ENCODE peak calls at places on chromosome 7, in six cellular contexts. J is stimulated activated CD4-positive, alpha-beta T cell treated with anti-CD3 and anti-CD28 coated beads, Interleukin-1b, Interleukin-23, amount 100 ng/mL, for 1 hour; T is left ventricle myocardium superior; S is BE2C; R is stimulated activated CD8-positive, alpha-beta memory T cell treated with anti-CD3 and anti-CD28 coated beads, Interleukin-15, amount 100 ng/mL, for 24 hours; K is Daoy. Y is an unnamed sample.

GRCh38 chr7:30526163-30526562 is 21.5 kb upstream of the GGCT start:
- DNase-seq in J (no peak), T (no peak), S (peak), R (no peak), K (no peak), Y (no peak)

GRCh38 chr7:123747620-123748141 is 1.1 kb downstream of the WASL start:
- DNase-seq in J (no peak), T (peak), S (peak), R (no peak), K (peak), Y (peak)

GRCh38 chr7:116610210-116610609 is 61.8 kb upstream of the MET start:
- DNase-seq in J (no peak), T (no peak), S (no peak), R (no peak), K (peak), Y (no peak)

GRCh38 chr7:44325811-44326241 is 432 bp upstream of the CAMK2B start:
- DNase-seq in J (no peak), T (no peak), S (no peak), R (no peak), K (peak), Y (no peak)

GRCh38 chr7:112089551-112089950 is 116.6 kb downstream of the DOCK4 start:
- DNase-seq in J (no peak), T (no peak), S (no peak), R (no peak), K (no peak), Y (no peak)

GRCh38 chr7:157472311-157473050 is 135.7 kb downstream of the DNAJB6 start:
- DNase-seq in J (no peak), T (no peak), S (no peak), R (no peak), K (peak), Y (no peak)

GRCh38 chr7:106375499-106375898 is 90.7 kb upstream of the NAMPT start:
- DNase-seq in J (no peak), T (peak), S (no peak), R (no peak), K (no peak), Y (no peak)

GRCh38 chr7:151954866-151955820 is 1.1 kb upstream of the GALNTL5 start:
- DNase-seq in J (no peak), T (peak), S (peak), R (no peak), K (no peak), Y (no peak)

GRCh38 chr7:134783294-134784069 is 4.0 kb downstream of the CALD1 start:
- DNase-seq in J (no peak), T (no peak), S (no peak), R (no peak), K (no peak), Y (no peak)

GRCh38 chr7:155352753-155353115 is 55.1 kb downstream of the INSIG1 start:
- DNase-seq in J (no peak), T (no peak), S (no peak), R (no peak), K (no peak), Y (no peak)

GRCh38 chr7:84248267-84248666 is 53.7 kb upstream of the SEMA3A start:
- DNase-seq in J (no peak), T (no peak), S (no peak), R (no peak), K (no peak), Y (no peak)

GRCh38 chr7:150931199-150931869 is 46.8 kb downstream of the KCNH2 start:
- DNase-seq in J (no peak), T (no peak), S (peak), R (no peak), K (no peak), Y (no peak)

GRCh38 chr7:74544706-74545469 is 91.2 kb downstream of the GTF2IRD1 start:
- DNase-seq in J (no peak), T (no peak), S (peak), R (no peak), K (peak), Y (peak)

GRCh38 chr7:95509199-95509598 is 23.5 kb downstream of the ASB4 start:
- DNase-seq in J (no peak), T (no peak), S (peak), R (no peak), K (peak), Y (no peak)

GRCh38 chr7:117212969-117213877 is 109.6 kb downstream of the WNT2 start:
- DNase-seq in J (no peak), T (peak), S (peak), R (peak), K (peak), Y (peak)

GRCh38 chr7:159253657-159254056 is 109.0 kb upstream of the VIPR2 start:
- DNase-seq in J (no peak), T (no peak), S (no peak), R (no peak), K (no peak), Y (no peak)

GRCh38 chr7:30911561-30911969 is at the start of gene AQP1:
- DNase-seq in J (no peak), T (peak), S (peak), R (no peak), K (peak), Y (peak)

GRCh38 chr7:155360495-155361362 is 63.1 kb downstream of the INSIG1 start:
- DNase-seq in J (no peak), T (no peak), S (no peak), R (no peak), K (no peak), Y (no peak)

GRCh38 chr7:93097388-93097787 is 20.4 kb downstream of the SAMD9 start:
- DNase-seq in J (no peak), T (no peak), S (no peak), R (no peak), K (no peak), Y (no peak)

GRCh38 chr7:7114575-7115291 is 67.6 kb upstream of the C1GALT1 start:
- DNase-seq in J (no peak), T (no peak), S (no peak), R (no peak), K (no peak), Y (no peak)

GRCh38 chr7:15397159-15397550 is 164.7 kb downstream of the AGMO start:
- DNase-seq in J (no peak), T (no peak), S (no peak), R (no peak), K (no peak), Y (no peak)

GRCh38 chr7:17019106-17019505 is 137.3 kb upstream of the AGR3 start:
- DNase-seq in J (no peak), T (no peak), S (no peak), R (no peak), K (no peak), Y (no peak)

GRCh38 chr7:118843456-118843855 is 619.0 kb downstream of the ANKRD7 start:
- DNase-seq in J (no peak), T (no peak), S (no peak), R (no peak), K (no peak), Y (no peak)

GRCh38 chr7:55912748-55913158 is 25.5 kb downstream of the ZNF713 start:
- DNase-seq in J (no peak), T (no peak), S (peak), R (no peak), K (no peak), Y (no peak)

GRCh38 chr7:29623976-29624375 is 60.3 kb downstream of the PRR15 start:
- DNase-seq in J (no peak), T (no peak), S (no peak), R (no peak), K (peak), Y (no peak)

GRCh38 chr7:115183431-115184057 is 261.6 kb downstream of the MDFIC start:
- DNase-seq in J (no peak), T (no peak), S (no peak), R (no peak), K (peak), Y (no peak)

GRCh38 chr7:30411173-30411572 is 67.4 kb downstream of the NOD1 start:
- DNase-seq in J (no peak), T (no peak), S (no peak), R (no peak), K (no peak), Y (no peak)

Y was measured in mucosa of descending colon.